ENCODE peak calls at places on chromosomes 12 and 14, in six cellular contexts. One of them, this sample, is unnamed.
A peak's percentile ranks its signal among the peaks of the same experiment; 100 is the strongest.

GRCh38 chr12:47073951-47074350 is 5.5 kb upstream of the PCED1B start:
- DNase-seq in BJ: no peak
- DNase-seq in PC-3: no peak
- DNase-seq in mammary epithelial cell: no peak
- DNase-seq in AG04450: no peak
- DNase-seq in CD8-positive, alpha-beta memory T cell: no peak
- DNase-seq in this sample: no peak

GRCh38 chr12:46456356-46457334 is 84.1 kb upstream of the SLC38A2 start:
- DNase-seq in BJ: no peak
- DNase-seq in PC-3: peak; percentile 46
- DNase-seq in mammary epithelial cell: no peak
- DNase-seq in AG04450: no peak
- DNase-seq in CD8-positive, alpha-beta memory T cell: no peak
- DNase-seq in this sample: no peak

GRCh38 chr12:80186727-80187217 is 87.4 kb downstream of the OTOGL start:
- DNase-seq in BJ: peak; percentile 72
- DNase-seq in PC-3: peak; percentile 93
- DNase-seq in mammary epithelial cell: peak; percentile 82
- DNase-seq in AG04450: peak; percentile 84
- DNase-seq in CD8-positive, alpha-beta memory T cell: no peak
- DNase-seq in this sample: peak; percentile 41

GRCh38 chr12:131872154-131873046 is 22.0 kb upstream of the ULK1 start:
- DNase-seq in BJ: peak; percentile 83
- DNase-seq in PC-3: peak; percentile 99
- DNase-seq in mammary epithelial cell: peak; percentile 94
- DNase-seq in AG04450: no peak
- DNase-seq in CD8-positive, alpha-beta memory T cell: no peak
- DNase-seq in this sample: no peak

GRCh38 chr14:24224618-24225071 is 7.5 kb downstream of the NEDD8 start:
- DNase-seq in BJ: no peak
- DNase-seq in PC-3: peak; percentile 25
- DNase-seq in mammary epithelial cell: peak; percentile 86
- DNase-seq in AG04450: peak; percentile 47
- DNase-seq in CD8-positive, alpha-beta memory T cell: no peak
- DNase-seq in this sample: no peak

GRCh38 chr12:31491395-31491794 is 99.5 kb downstream of the DENND5B start:
- DNase-seq in BJ: no peak
- DNase-seq in PC-3: no peak
- DNase-seq in mammary epithelial cell: no peak
- DNase-seq in AG04450: no peak
- DNase-seq in CD8-positive, alpha-beta memory T cell: no peak
- DNase-seq in this sample: no peak

GRCh38 chr14:34322940-34323418 is 139.1 kb downstream of the SPTSSA start:
- DNase-seq in BJ: no peak
- DNase-seq in PC-3: peak; percentile 68
- DNase-seq in mammary epithelial cell: peak; percentile 32
- DNase-seq in AG04450: peak; percentile 26
- DNase-seq in CD8-positive, alpha-beta memory T cell: peak; percentile 68
- DNase-seq in this sample: peak; percentile 50

GRCh38 chr14:83096092-83096491 is 1562.4 kb upstream of the SEL1L start:
- DNase-seq in BJ: no peak
- DNase-seq in PC-3: no peak
- DNase-seq in mammary epithelial cell: no peak
- DNase-seq in AG04450: peak; percentile 16
- DNase-seq in CD8-positive, alpha-beta memory T cell: no peak
- DNase-seq in this sample: no peak

GRCh38 chr12:14716848-14717444 is 20.5 kb upstream of the GUCY2C start:
- DNase-seq in BJ: no peak
- DNase-seq in PC-3: peak; percentile 56
- DNase-seq in mammary epithelial cell: peak; percentile 42
- DNase-seq in AG04450: no peak
- DNase-seq in CD8-positive, alpha-beta memory T cell: peak; percentile 24
- DNase-seq in this sample: peak; percentile 46

GRCh38 chr14:90489306-90489705 is 92.5 kb downstream of the CALM1 start:
- DNase-seq in BJ: no peak
- DNase-seq in PC-3: no peak
- DNase-seq in mammary epithelial cell: no peak
- DNase-seq in AG04450: no peak
- DNase-seq in CD8-positive, alpha-beta memory T cell: no peak
- DNase-seq in this sample: no peak

GRCh38 chr12:13375583-13376413 is 179.3 kb downstream of the EMP1 start:
- DNase-seq in BJ: no peak
- DNase-seq in PC-3: peak; percentile 73
- DNase-seq in mammary epithelial cell: no peak
- DNase-seq in AG04450: no peak
- DNase-seq in CD8-positive, alpha-beta memory T cell: no peak
- DNase-seq in this sample: no peak

GRCh38 chr12:6367969-6368892 is 7.1 kb downstream of the SCNN1A start:
- DNase-seq in BJ: no peak
- DNase-seq in PC-3: peak; percentile 54
- DNase-seq in mammary epithelial cell: no peak
- DNase-seq in AG04450: no peak
- DNase-seq in CD8-positive, alpha-beta memory T cell: no peak
- DNase-seq in this sample: no peak

GRCh38 chr12:95583933-95584332 is 32.7 kb upstream of the USP44 start:
- DNase-seq in BJ: no peak
- DNase-seq in PC-3: no peak
- DNase-seq in mammary epithelial cell: no peak
- DNase-seq in AG04450: no peak
- DNase-seq in CD8-positive, alpha-beta memory T cell: no peak
- DNase-seq in this sample: no peak

GRCh38 chr14:80944861-80945617 is 3.5 kb upstream of the CEP128 start:
- DNase-seq in BJ: no peak
- DNase-seq in PC-3: no peak
- DNase-seq in mammary epithelial cell: no peak
- DNase-seq in AG04450: no peak
- DNase-seq in CD8-positive, alpha-beta memory T cell: no peak
- DNase-seq in this sample: no peak

GRCh38 chr12:132471011-132471857 is 18.7 kb upstream of the FBRSL1 start:
- DNase-seq in BJ: no peak
- DNase-seq in PC-3: no peak
- DNase-seq in mammary epithelial cell: no peak
- DNase-seq in AG04450: no peak
- DNase-seq in CD8-positive, alpha-beta memory T cell: no peak
- DNase-seq in this sample: no peak

GRCh38 chr12:31020385-31021166 is 53.1 kb upstream of the DDX11 start:
- DNase-seq in BJ: no peak
- DNase-seq in PC-3: no peak
- DNase-seq in mammary epithelial cell: no peak
- DNase-seq in AG04450: no peak
- DNase-seq in CD8-positive, alpha-beta memory T cell: no peak
- DNase-seq in this sample: no peak

GRCh38 chr12:44331269-44331668 is 495.4 kb downstream of the TMEM117 start:
- DNase-seq in BJ: no peak
- DNase-seq in PC-3: no peak
- DNase-seq in mammary epithelial cell: no peak
- DNase-seq in AG04450: no peak
- DNase-seq in CD8-positive, alpha-beta memory T cell: no peak
- DNase-seq in this sample: no peak

GRCh38 chr12:51904951-51905471 is 2.3 kb upstream of the ACVRL1 start:
- DNase-seq in BJ: peak; percentile 42
- DNase-seq in PC-3: no peak
- DNase-seq in mammary epithelial cell: peak; percentile 24
- DNase-seq in AG04450: no peak
- DNase-seq in CD8-positive, alpha-beta memory T cell: no peak
- DNase-seq in this sample: no peak

GRCh38 chr14:76531085-76531484 is 155.1 kb downstream of the ESRRB start:
- DNase-seq in BJ: no peak
- DNase-seq in PC-3: no peak
- DNase-seq in mammary epithelial cell: no peak
- DNase-seq in AG04450: no peak
- DNase-seq in CD8-positive, alpha-beta memory T cell: no peak
- DNase-seq in this sample: no peak

GRCh38 chr12:132560421-132560830 is 50.0 kb downstream of the LRCOL1 start:
- DNase-seq in BJ: no peak
- DNase-seq in PC-3: peak; percentile 46
- DNase-seq in mammary epithelial cell: peak; percentile 27
- DNase-seq in AG04450: no peak
- DNase-seq in CD8-positive, alpha-beta memory T cell: no peak
- DNase-seq in this sample: peak; percentile 21

GRCh38 chr14:88879016-88879415 is 54.6 kb downstream of the TTC8 start:
- DNase-seq in BJ: peak; percentile 43
- DNase-seq in PC-3: peak; percentile 86
- DNase-seq in mammary epithelial cell: peak; percentile 74
- DNase-seq in AG04450: peak; percentile 46
- DNase-seq in CD8-positive, alpha-beta memory T cell: no peak
- DNase-seq in this sample: no peak

GRCh38 chr14:104745431-104745830 is 7.5 kb upstream of the SIVA1 start:
- DNase-seq in BJ: no peak
- DNase-seq in PC-3: no peak
- DNase-seq in mammary epithelial cell: no peak
- DNase-seq in AG04450: no peak
- DNase-seq in CD8-positive, alpha-beta memory T cell: no peak
- DNase-seq in this sample: no peak

GRCh38 chr14:104747876-104748275 is 5.1 kb upstream of the SIVA1 start:
- DNase-seq in BJ: no peak
- DNase-seq in PC-3: no peak
- DNase-seq in mammary epithelial cell: no peak
- DNase-seq in AG04450: no peak
- DNase-seq in CD8-positive, alpha-beta memory T cell: no peak
- DNase-seq in this sample: peak; percentile 8

GRCh38 chr14:104744484-104744883 is 8.5 kb upstream of the SIVA1 start:
- DNase-seq in BJ: no peak
- DNase-seq in PC-3: no peak
- DNase-seq in mammary epithelial cell: no peak
- DNase-seq in AG04450: no peak
- DNase-seq in CD8-positive, alpha-beta memory T cell: no peak
- DNase-seq in this sample: no peak

GRCh38 chr14:104746951-104747481 is 5.9 kb upstream of the SIVA1 start:
- DNase-seq in BJ: peak; percentile 44
- DNase-seq in PC-3: peak; percentile 31
- DNase-seq in mammary epithelial cell: peak; percentile 76
- DNase-seq in AG04450: no peak
- DNase-seq in CD8-positive, alpha-beta memory T cell: no peak
- DNase-seq in this sample: no peak

DNA sequence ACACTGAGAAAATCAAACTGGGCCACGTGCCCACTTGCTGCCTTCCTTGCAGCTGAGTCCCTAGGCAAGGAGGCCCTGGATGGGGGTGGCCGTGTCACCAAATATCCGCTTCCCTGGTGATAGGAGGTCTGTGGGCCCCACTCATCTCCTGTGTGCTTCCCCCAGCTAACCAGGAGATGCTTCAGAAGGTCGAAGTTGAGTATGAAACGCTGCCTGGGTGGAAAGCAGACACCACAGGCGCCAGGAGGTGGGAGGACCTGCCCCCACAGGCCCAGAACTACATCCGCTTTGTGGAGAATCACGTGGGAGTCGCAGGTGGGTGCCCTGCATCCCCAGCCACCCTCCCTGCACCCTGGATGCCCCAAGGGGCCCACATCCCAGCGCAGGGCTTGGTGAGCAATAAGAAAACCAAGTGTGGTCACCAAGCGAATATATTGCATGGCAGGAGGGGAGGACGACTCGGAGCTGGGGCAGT is 6.8 kb upstream of the SIVA1 start:
- DNase-seq in BJ: no peak
- DNase-seq in PC-3: no peak
- DNase-seq in mammary epithelial cell: no peak
- DNase-seq in AG04450: no peak
- DNase-seq in CD8-positive, alpha-beta memory T cell: no peak
- DNase-seq in this sample: no peak
- H3K4me3 ChIP-seq in BJ: no peak overlapping the region
- H3K4me3 ChIP-seq in PC-3: no peak overlapping the region
- H3K4me3 ChIP-seq in mammary epithelial cell: no peak overlapping the region
- H3K4me3 ChIP-seq in AG04450: no peak overlapping the region
- H3K4me3 ChIP-seq in CD8-positive, alpha-beta memory T cell: no peak overlapping the region
- H3K4me3 ChIP-seq in this sample: no peak overlapping the region

GRCh38 chr12:109308534-109309440 is at the start of gene FOXN4:
- DNase-seq in BJ: no peak
- DNase-seq in PC-3: no peak
- DNase-seq in mammary epithelial cell: no peak
- DNase-seq in AG04450: no peak
- DNase-seq in CD8-positive, alpha-beta memory T cell: no peak
- DNase-seq in this sample: no peak
- H3K4me3 ChIP-seq in BJ: no peak within 1 kb of the TSS
- H3K4me3 ChIP-seq in PC-3: peak within 1 kb of the TSS; percentile 48
- H3K4me3 ChIP-seq in mammary epithelial cell: peak within 1 kb of the TSS; percentile 40
- H3K4me3 ChIP-seq in AG04450: no peak within 1 kb of the TSS
- H3K4me3 ChIP-seq in CD8-positive, alpha-beta memory T cell: no peak within 1 kb of the TSS
- H3K4me3 ChIP-seq in this sample: peak within 1 kb of the TSS; percentile 43

DNA sequence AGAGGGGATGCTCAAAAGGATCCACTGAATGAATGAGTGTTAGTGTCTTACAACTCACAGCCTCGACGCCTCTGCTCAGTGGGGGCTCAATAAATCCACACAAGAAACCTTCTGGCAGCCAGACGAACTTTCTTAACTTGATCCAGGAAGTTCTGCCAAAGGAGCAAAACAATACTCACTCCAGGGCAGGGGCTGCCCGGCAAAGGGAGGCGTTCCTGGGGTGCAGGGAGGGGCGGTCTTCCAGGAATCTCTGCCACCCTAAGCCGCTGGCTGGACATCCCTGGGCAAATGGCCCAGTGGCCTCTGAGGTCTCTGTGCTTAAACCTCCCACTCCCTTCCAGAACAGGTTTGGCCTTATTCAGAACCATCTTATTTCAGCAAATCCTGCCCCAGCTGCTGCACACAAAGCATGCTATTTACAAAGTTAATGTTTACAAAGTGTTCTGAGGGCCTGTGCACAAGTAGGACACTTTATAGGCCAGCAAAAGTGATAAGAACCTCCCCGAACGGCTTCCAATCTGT is 33.0 kb downstream of the MAP1LC3B2 start:
- DNase-seq in BJ: no peak
- DNase-seq in PC-3: no peak
- DNase-seq in mammary epithelial cell: no peak
- DNase-seq in AG04450: no peak
- DNase-seq in CD8-positive, alpha-beta memory T cell: no peak
- DNase-seq in this sample: no peak
- H3K4me3 ChIP-seq in BJ: no peak overlapping the region
- H3K4me3 ChIP-seq in PC-3: no peak overlapping the region
- H3K4me3 ChIP-seq in mammary epithelial cell: no peak overlapping the region
- H3K4me3 ChIP-seq in AG04450: no peak overlapping the region
- H3K4me3 ChIP-seq in CD8-positive, alpha-beta memory T cell: no peak overlapping the region
- H3K4me3 ChIP-seq in this sample: no peak overlapping the region

GRCh38 chr12:29752121-29752520 is 31.6 kb downstream of the TMTC1 start:
- DNase-seq in BJ: no peak
- DNase-seq in PC-3: peak; percentile 11
- DNase-seq in mammary epithelial cell: no peak
- DNase-seq in AG04450: no peak
- DNase-seq in CD8-positive, alpha-beta memory T cell: no peak
- DNase-seq in this sample: no peak
- H3K4me3 ChIP-seq in BJ: no peak overlapping the region
- H3K4me3 ChIP-seq in PC-3: no peak overlapping the region
- H3K4me3 ChIP-seq in mammary epithelial cell: no peak overlapping the region
- H3K4me3 ChIP-seq in AG04450: no peak overlapping the region
- H3K4me3 ChIP-seq in CD8-positive, alpha-beta memory T cell: no peak overlapping the region
- H3K4me3 ChIP-seq in this sample: no peak overlapping the region

GRCh38 chr12:111775205-111776193 is 8.8 kb downstream of the ALDH2 start:
- DNase-seq in BJ: peak; percentile 33
- DNase-seq in PC-3: peak; percentile 29
- DNase-seq in mammary epithelial cell: peak; percentile 39
- DNase-seq in AG04450: peak; percentile 82
- DNase-seq in CD8-positive, alpha-beta memory T cell: no peak
- DNase-seq in this sample: no peak
- H3K4me3 ChIP-seq in BJ: no peak overlapping the region
- H3K4me3 ChIP-seq in PC-3: no peak overlapping the region
- H3K4me3 ChIP-seq in mammary epithelial cell: no peak overlapping the region
- H3K4me3 ChIP-seq in AG04450: peak overlapping the region; percentile 20
- H3K4me3 ChIP-seq in CD8-positive, alpha-beta memory T cell: no peak overlapping the region
- H3K4me3 ChIP-seq in this sample: no peak overlapping the region

This sample was measured in CD4-positive, alpha-beta memory T cell.